ENCODE peak calls at places on chromosomes 7 and 10, in eight cellular contexts. A is T-helper 9 cell, T is PC-9, J is HT1080, D is RWPE1, M is dermis blood vessel endothelial cell, N is astrocyte, O is H7. B is an unnamed sample.

GRCh38 chr7:102152672-102153585 is 133.7 kb upstream of the SH2B2 start:
- DNase-seq in M (peak), A (no peak), J (peak), T (peak), O (peak), D (peak), N (peak), B (peak)

GRCh38 chr7:33853361-33854062 is 51.8 kb upstream of the BMPER start:
- DNase-seq in N (peak), D (no peak), M (no peak), T (no peak), O (no peak), J (peak), A (no peak), B (no peak)

GRCh38 chr10:115566867-115567266 is 473.7 kb downstream of the ATRNL1 start:
- DNase-seq in N (no peak), O (no peak), A (no peak), M (no peak), T (no peak), J (no peak), D (no peak), B (peak)

GRCh38 chr7:5450549-5451327 is 27.1 kb upstream of the TNRC18 start:
- DNase-seq in M (peak), A (peak), J (peak), D (peak), O (peak), N (no peak), T (peak), B (peak)

GRCh38 chr7:102284399-102284798 is 2.3 kb upstream of the SH2B2 start:
- DNase-seq in T (no peak), M (no peak), J (peak), N (no peak), A (peak), D (no peak), O (no peak), B (no peak)

GRCh38 chr7:17937506-17938115 is 2.7 kb downstream of the SNX13 start:
- DNase-seq in N (peak), J (no peak), A (no peak), T (no peak), O (no peak), D (no peak), M (no peak), B (peak)

GRCh38 chr7:106062521-106062931 is 49.6 kb downstream of the SYPL1 start:
- DNase-seq in J (no peak), O (no peak), A (no peak), T (peak), M (no peak), D (no peak), N (no peak), B (peak)

GRCh38 chr10:58140054-58140453 is 127.6 kb downstream of the IPMK start:
- DNase-seq in A (no peak), D (no peak), J (no peak), M (no peak), T (no peak), N (no peak), O (no peak), B (no peak)

GRCh38 chr7:7183061-7183832 is 903 bp downstream of the C1GALT1 start:
- DNase-seq in N (no peak), A (peak), M (peak), O (peak), T (peak), J (peak), D (peak), B (peak)

GRCh38 chr7:91280604-91281003 is 16.4 kb downstream of the FZD1 start:
- DNase-seq in O (no peak), D (no peak), J (no peak), T (no peak), N (peak), M (no peak), A (no peak), B (no peak)

GRCh38 chr10:5583525-5584175 is 58.9 kb downstream of the CALML3 start:
- DNase-seq in O (peak), J (no peak), T (peak), D (peak), M (peak), N (peak), A (no peak), B (peak)

GRCh38 chr10:76026931-76027330 is 595.5 kb downstream of the LRMDA start:
- DNase-seq in J (no peak), M (no peak), A (no peak), D (no peak), N (no peak), O (peak), T (no peak), B (peak)

GRCh38 chr7:40604601-40605438 is 470.0 kb downstream of the SUGCT start:
- DNase-seq in O (peak), M (peak), N (peak), J (peak), D (no peak), T (no peak), A (no peak), B (peak)

GRCh38 chr7:2738110-2738509 is 50.1 kb downstream of the AMZ1 start:
- DNase-seq in D (no peak), O (peak), N (no peak), J (no peak), A (no peak), M (no peak), T (no peak), B (no peak)

GRCh38 chr7:108559253-108559652 is 10.3 kb downstream of the THAP5 start:
- DNase-seq in O (no peak), T (no peak), D (no peak), N (no peak), M (no peak), J (no peak), A (no peak), B (no peak)

GRCh38 chr10:128027306-128027705 is 98.9 kb downstream of the MKI67 start:
- DNase-seq in O (no peak), D (no peak), J (no peak), T (no peak), A (no peak), M (no peak), N (no peak), B (no peak)

GRCh38 chr7:20331231-20331880 is 656 bp downstream of the ITGB8 start:
- DNase-seq in O (peak), D (no peak), A (no peak), M (peak), J (peak), N (no peak), T (peak), B (peak)

GRCh38 chr7:111770116-111770515 is 207.8 kb upstream of the IMMP2L start:
- DNase-seq in J (no peak), A (no peak), D (no peak), T (no peak), M (no peak), O (no peak), N (no peak), B (no peak)

GRCh38 chr10:109852004-109852717 is 71.2 kb downstream of the XPNPEP1 start:
- DNase-seq in T (peak), A (peak), J (peak), M (peak), N (peak), O (peak), D (peak), B (peak)

GRCh38 chr10:15461353-15462108 is 90.4 kb upstream of the FAM171A1 start:
- DNase-seq in J (peak), A (no peak), N (no peak), D (no peak), M (peak), T (no peak), O (no peak), B (peak)